ENCODE peak calls at places on chromosome 4, in four cellular contexts. V, N, F and Y are unnamed samples.

GRCh38 chr4:186304216-186304615 is 38.2 kb downstream of the F11 start:
- DNase-seq in V (no peak), N (no peak), F (no peak), Y (no peak)

GRCh38 chr4:2276581-2277325 is 14.8 kb upstream of the MXD4 start:
- DNase-seq in V (no peak), N (no peak), F (no peak), Y (no peak)

GRCh38 chr4:911871-912490 is 20.1 kb downstream of the GAK start:
- DNase-seq in V (peak), N (no peak), F (no peak), Y (no peak)

GRCh38 chr4:180589575-180589974 is 1653.6 kb upstream of the TENM3 start:
- DNase-seq in V (no peak), N (no peak), F (no peak), Y (no peak)

GRCh38 chr4:28518781-28519180 is 1658.1 kb downstream of the STIM2 start:
- DNase-seq in V (no peak), N (no peak), F (no peak), Y (no peak)

GRCh38 chr4:42080284-42080683 is 72.2 kb downstream of the BEND4 start:
- DNase-seq in V (no peak), N (peak), F (no peak), Y (no peak)

GRCh38 chr4:110289601-110290100 is 91.2 kb upstream of the ELOVL6 start:
- DNase-seq in V (no peak), N (no peak), F (no peak), Y (peak)

GRCh38 chr4:96295143-96295763 is 455.4 kb downstream of the PDHA2 start:
- DNase-seq in V (no peak), N (no peak), F (peak), Y (no peak)

GRCh38 chr4:72302981-72303704 is 265.9 kb downstream of the ADAMTS3 start:
- DNase-seq in V (peak), N (no peak), F (peak), Y (no peak)

GRCh38 chr4:175871774-175872405 is 59.8 kb upstream of the GPM6A start:
- DNase-seq in V (no peak), N (no peak), F (no peak), Y (no peak)

GRCh38 chr4:102684605-102685052 is 76.1 kb downstream of the MANBA start:
- DNase-seq in V (no peak), N (peak), F (no peak), Y (no peak)

GRCh38 chr4:13484749-13485345 is 707 bp upstream of the RAB28 start:
- DNase-seq in V (peak), N (no peak), F (no peak), Y (no peak)

GRCh38 chr4:120056249-120056648 is 10.4 kb downstream of the MAD2L1 start:
- DNase-seq in V (no peak), N (no peak), F (no peak), Y (no peak)

GRCh38 chr4:1239949-1240305 is 9.0 kb downstream of the CTBP1 start:
- DNase-seq in V (no peak), N (no peak), F (peak), Y (no peak)

GRCh38 chr4:101019941-101020401 is 327.4 kb downstream of the PPP3CA start:
- DNase-seq in V (no peak), N (peak), F (no peak), Y (no peak)

GRCh38 chr4:105598787-105599186 is 46.4 kb downstream of the ARHGEF38 start:
- DNase-seq in V (no peak), N (no peak), F (no peak), Y (no peak)

GRCh38 chr4:186348433-186348832 is 82.4 kb downstream of the F11 start:
- DNase-seq in V (no peak), N (no peak), F (no peak), Y (peak)

GRCh38 chr4:106369456-106370060 is 980 bp upstream of the GIMD1 start:
- DNase-seq in V (no peak), N (peak), F (peak), Y (no peak)

GRCh38 chr4:38279650-38280322 is 319.6 kb downstream of the PTTG2 start:
- DNase-seq in V (peak), N (no peak), F (no peak), Y (no peak)

GRCh38 chr4:143773998-143774898 is 73.8 kb upstream of the FREM3 start:
- DNase-seq in V (peak), N (peak), F (peak), Y (no peak)

GRCh38 chr4:126753592-126753991 is 879.2 kb upstream of the INTU start:
- DNase-seq in V (no peak), N (no peak), F (no peak), Y (no peak)

GRCh38 chr4:38034986-38035882 is 75.0 kb downstream of the PTTG2 start:
- DNase-seq in V (no peak), N (no peak), F (peak), Y (no peak)

GRCh38 chr4:104493071-104493831 is 1.4 kb downstream of the CXXC4 start:
- DNase-seq in V (no peak), N (no peak), F (peak), Y (no peak)

GRCh38 chr4:23881052-23881501 is 8.8 kb downstream of the PPARGC1A start:
- DNase-seq in V (no peak), N (no peak), F (no peak), Y (no peak)

GRCh38 chr4:55545133-55545532 is 1.6 kb downstream of the CLOCK start:
- DNase-seq in V (no peak), N (no peak), F (no peak), Y (no peak)

GRCh38 chr4:81040175-81040659 is 9.7 kb downstream of the BMP3 start:
- DNase-seq in V (no peak), N (no peak), F (peak), Y (no peak)

GRCh38 chr4:87209696-87210095 is 10.7 kb downstream of the KLHL8 start:
- DNase-seq in V (peak), N (peak), F (no peak), Y (no peak)

GRCh38 chr4:13159041-13159620 is 325.0 kb downstream of the RAB28 start:
- DNase-seq in V (no peak), N (no peak), F (no peak), Y (no peak)

GRCh38 chr4:73573794-73574528 is 46.3 kb downstream of the RASSF6 start:
- DNase-seq in V (peak), N (peak), F (peak), Y (no peak)

GRCh38 chr4:121307441-121308327 is 73.1 kb downstream of the QRFPR start:
- DNase-seq in V (peak), N (peak), F (no peak), Y (no peak)

GRCh38 chr4:144782345-144782744 is 136.4 kb downstream of the HHIP start:
- DNase-seq in V (no peak), N (no peak), F (no peak), Y (no peak)

GRCh38 chr4:40651280-40651679 is 21.6 kb upstream of the RBM47 start:
- DNase-seq in V (no peak), N (no peak), F (no peak), Y (no peak)

GRCh38 chr4:792729-793108 is 33.2 kb downstream of the CPLX1 start:
- DNase-seq in V (no peak), N (no peak), F (no peak), Y (no peak)

GRCh38 chr4:126583509-126583908 is 1049.2 kb upstream of the INTU start:
- DNase-seq in V (no peak), N (no peak), F (no peak), Y (no peak)

GRCh38 chr4:30867427-30867826 is 147.3 kb downstream of the PCDH7 start:
- DNase-seq in V (peak), N (no peak), F (no peak), Y (no peak)

GRCh38 chr4:181488926-181489325 is 754.3 kb upstream of the TENM3 start:
- DNase-seq in V (no peak), N (no peak), F (no peak), Y (no peak)

GRCh38 chr4:181874582-181874981 is 368.6 kb upstream of the TENM3 start:
- DNase-seq in V (no peak), N (no peak), F (no peak), Y (no peak)

GRCh38 chr4:184039963-184040383 is 134.9 kb downstream of the STOX2 start:
- DNase-seq in V (no peak), N (no peak), F (no peak), Y (no peak)

GRCh38 chr4:15809058-15809457 is 30.9 kb downstream of the CD38 start:
- DNase-seq in V (no peak), N (peak), F (no peak), Y (no peak)

DNA sequence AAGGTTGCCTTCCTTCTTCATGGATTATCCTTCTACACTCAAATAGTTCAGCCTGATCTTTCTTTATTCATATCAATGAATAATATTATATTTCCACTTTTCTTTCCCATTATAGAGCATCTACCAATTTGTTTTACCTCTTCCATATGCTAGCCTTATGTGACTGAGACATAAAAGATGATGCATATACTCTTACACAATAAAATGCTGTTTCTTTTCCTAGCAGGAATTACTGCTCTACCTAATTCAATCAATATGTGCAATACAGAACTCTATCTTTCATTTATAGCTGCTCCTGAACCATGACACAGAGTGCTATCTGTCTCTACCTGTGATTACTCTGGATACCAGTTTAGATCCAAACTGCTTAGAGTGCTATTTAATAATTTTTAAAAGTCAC is 2334.0 kb downstream of the PCDH7 start:
- DNase-seq in V (no peak), N (no peak), F (no peak), Y (no peak)
- TF ChIP-seq EP300 in V (no peak), N (no peak), F (no peak), Y (no peak)

DNA sequence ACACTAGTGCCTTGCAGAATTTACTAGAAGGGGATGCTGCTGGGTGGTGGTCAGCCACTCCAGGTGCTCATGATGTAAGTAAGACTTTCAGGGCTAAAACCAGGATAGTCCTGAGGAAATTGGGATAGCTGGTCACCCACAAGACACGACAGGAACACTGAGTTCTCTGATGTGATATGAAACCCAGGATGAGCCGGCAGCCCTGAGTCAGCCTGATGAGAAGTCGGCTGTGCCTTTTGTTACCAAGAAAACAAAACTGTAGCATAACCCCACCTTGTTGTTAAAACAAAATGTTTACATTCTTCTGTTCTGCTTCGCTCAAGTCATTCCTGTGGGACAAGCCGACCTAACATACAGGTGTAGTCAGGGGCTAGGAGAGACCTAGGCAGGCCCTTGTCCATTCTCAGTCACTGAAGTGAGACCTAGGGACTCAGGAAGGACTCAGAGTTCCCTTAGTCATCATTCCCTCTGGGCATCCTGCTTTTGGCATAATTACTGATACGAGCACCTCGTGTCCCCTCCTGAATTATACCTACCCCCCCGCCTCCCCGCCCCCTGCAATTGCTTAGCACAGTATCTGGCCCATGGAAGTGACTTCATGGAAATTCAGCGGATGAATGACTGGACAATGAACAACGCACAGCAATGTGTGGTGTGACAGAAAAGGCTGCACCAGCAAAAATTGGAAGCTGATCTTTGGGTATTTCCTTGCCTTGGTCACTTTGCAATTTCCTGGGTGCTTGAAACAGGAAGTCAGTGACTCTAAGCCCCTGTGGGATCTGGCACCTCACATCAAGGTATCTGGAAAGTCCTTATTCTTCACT is 31.9 kb upstream of the TLR2 start:
- DNase-seq in V (no peak), N (no peak), F (no peak), Y (no peak)
- TF ChIP-seq POLR2AphosphoS5 in V (no peak), N (no peak), F (no peak), Y (no peak)

GRCh38 chr4:71230258-71230594 is 108.6 kb upstream of the SLC4A4 start:
- DNase-seq in V (peak), N (no peak), F (no peak), Y (no peak)

GRCh38 chr4:71230613-71231012 is 108.2 kb upstream of the SLC4A4 start:
- DNase-seq in V (no peak), N (no peak), F (no peak), Y (no peak)

GRCh38 chr4:71231753-71232420 is 106.9 kb upstream of the SLC4A4 start:
- DNase-seq in V (no peak), N (no peak), F (no peak), Y (no peak)

GRCh38 chr4:71231073-71231752 is 107.6 kb upstream of the SLC4A4 start:
- DNase-seq in V (peak), N (no peak), F (no peak), Y (no peak)

GRCh38 chr4:71229477-71230257 is 109.2 kb upstream of the SLC4A4 start:
- DNase-seq in V (peak), N (no peak), F (peak), Y (no peak)
- H3K4me3 ChIP-seq in V (no peak), N (no peak), F (no peak), Y (no peak)

GRCh38 chr4:83556836-83557235 is 20.9 kb downstream of the GPAT3 start:
- DNase-seq in V (no peak), N (no peak), F (no peak), Y (no peak)

GRCh38 chr4:83552085-83552484 is 16.2 kb downstream of the GPAT3 start:
- DNase-seq in V (no peak), N (no peak), F (no peak), Y (no peak)

GRCh38 chr4:83548151-83548905 is 12.4 kb downstream of the GPAT3 start:
- DNase-seq in V (peak), N (peak), F (no peak), Y (no peak)

GRCh38 chr4:83556006-83556712 is 20.3 kb downstream of the GPAT3 start:
- DNase-seq in V (no peak), N (no peak), F (no peak), Y (no peak)

DNA sequence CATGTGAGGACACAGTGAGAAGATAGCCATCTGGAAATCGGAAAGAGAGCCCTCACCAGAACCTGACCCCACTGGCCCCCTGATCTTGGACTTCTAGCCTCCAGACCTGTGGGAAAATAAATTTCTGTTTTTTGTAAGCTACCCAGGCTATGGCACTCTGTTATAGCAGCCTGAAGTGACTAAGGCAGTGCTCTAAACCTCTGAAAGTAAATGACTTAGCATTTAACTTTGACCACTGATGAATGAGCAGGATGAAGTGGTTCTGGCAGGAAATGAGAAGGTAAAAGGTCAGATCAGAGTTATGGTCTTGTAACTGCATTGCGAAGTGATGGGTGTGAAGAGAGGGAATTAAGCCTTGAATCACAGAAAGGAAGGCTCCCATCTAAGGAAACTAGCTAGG is 17.0 kb downstream of the GPAT3 start:
- DNase-seq in V (no peak), N (no peak), F (no peak), Y (no peak)
- TF ChIP-seq EP300 in V (no peak), N (no peak), F (no peak), Y (no peak)

DNA sequence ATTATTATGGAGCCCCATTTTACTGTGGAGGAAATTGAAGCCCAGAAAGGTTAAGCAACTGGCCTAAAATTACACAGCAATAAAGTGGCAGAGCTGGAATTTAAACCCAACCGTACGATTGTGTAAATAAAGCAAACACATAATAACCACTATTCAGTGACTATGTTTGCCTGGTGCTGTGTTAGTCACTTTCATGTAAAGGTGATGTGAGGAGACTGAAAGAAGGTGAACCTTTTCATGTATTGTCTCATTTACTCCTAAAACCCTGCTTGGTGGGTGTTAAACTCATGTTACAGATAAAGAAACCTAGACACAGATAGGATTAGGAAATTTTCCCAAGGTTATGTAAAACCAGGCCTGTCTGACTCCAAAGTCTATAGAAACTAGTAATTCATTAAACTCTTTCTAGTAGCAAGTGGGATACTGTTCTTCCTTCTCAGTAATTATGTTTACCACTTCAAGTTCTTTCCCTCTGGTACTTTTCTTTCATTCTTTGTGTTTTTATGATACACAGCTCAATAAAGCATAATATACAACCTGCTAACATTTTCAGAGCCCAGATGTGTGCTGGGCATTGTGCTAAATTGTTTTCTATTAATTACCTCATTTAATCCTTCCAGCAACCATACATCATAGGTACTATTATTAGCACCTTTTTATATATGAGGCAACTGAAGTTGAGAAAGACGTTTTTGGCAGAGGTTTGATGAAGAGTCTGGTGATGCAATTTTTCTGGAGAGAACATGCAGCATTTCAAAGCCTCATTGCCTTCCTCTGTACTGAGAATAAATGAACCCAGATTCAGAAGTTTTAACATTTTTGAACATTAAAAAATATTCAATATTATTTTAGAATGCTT is 202.7 kb downstream of the SPRY1 start:
- DNase-seq in V (no peak), N (no peak), F (no peak), Y (no peak)
- TF ChIP-seq POLR2AphosphoS5 in V (peak), N (no peak), F (no peak), Y (peak)

GRCh38 chr4:6942238-6942800 is 32.7 kb downstream of the TBC1D14 start:
- DNase-seq in V (no peak), N (peak), F (no peak), Y (no peak)
- H3K4me3 ChIP-seq in V (no peak), N (peak), F (no peak), Y (no peak)

DNA sequence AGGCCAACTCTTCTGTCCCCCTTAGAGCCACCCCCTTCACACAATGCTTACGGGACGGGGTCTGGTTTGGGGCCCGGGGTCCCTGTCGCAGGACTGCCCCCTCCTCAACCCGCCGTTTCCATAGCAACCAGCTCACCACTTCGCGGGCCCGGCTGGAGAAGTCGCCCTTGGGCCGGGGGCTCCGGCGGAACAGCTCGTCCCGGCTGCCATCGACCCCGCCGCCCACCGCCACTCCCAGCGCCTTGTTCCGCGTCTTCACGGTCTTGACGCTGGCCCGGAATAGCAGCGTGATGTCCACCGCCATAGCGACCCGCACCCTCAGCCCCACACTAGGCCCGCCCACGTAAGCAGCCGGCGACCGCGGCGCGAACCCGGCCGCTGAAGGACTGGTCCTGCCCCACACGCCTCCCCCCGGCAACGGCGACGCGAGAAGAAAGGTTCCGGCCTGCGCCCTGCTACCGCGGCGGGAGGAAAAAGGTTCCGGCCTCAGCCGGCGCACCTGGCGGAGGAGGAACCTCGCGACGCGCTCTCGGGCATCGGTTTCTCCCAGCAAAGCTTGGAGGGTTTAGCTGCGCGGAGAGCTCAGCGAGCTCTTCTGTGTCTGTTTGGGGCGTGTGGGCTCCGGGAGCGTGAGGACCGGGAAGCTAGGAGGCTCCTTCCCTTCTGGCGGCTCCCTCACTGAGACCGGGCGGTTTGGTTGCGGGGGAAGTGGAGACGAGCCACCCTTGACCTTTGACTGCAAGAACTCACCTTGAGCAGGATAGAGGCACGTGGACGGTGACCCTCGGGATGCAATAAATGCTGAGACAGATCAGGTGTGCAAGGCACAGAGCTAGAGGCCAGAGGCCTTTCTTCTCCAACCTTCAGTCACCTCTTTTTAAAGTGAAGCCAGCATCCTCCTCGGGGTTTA is at the start of gene STX18:
- DNase-seq in V (peak), N (peak), F (peak), Y (peak)
- TF ChIP-seq EP300 in V (no peak), N (peak), F (no peak), Y (no peak)